ENCODE peak calls at places on chromosomes 16 and 17, in eight cellular contexts. F is adrenal gland, Y is AG09309, R is right cardiac atrium, J is gastrocnemius medialis, C is cardiac fibroblast, T is left ventricle myocardium inferior, O is OCI-LY7. I is an unnamed sample.

GRCh38 chr17:28725166-28725659 is 820 bp downstream of the TLCD1 start:
- DNase-seq in F (no peak), Y (no peak), R (no peak), J (no peak), C (peak; percentile 70), T (no peak), O (peak; percentile 58), I (no peak)

GRCh38 chr16:2751577-2752034 is 832 bp upstream of the SRRM2 start:
- DNase-seq in F (no peak), Y (no peak), R (peak; percentile 37), J (peak; percentile 36), C (no peak), T (no peak), O (peak; percentile 92), I (peak; percentile 49)

GRCh38 chr16:3028716-3029319 is 5.0 kb downstream of the THOC6 start:
- DNase-seq in F (no peak), Y (no peak), R (no peak), J (no peak), C (no peak), T (no peak), O (no peak), I (no peak)

GRCh38 chr16:13594798-13595197 is 325.2 kb upstream of the ERCC4 start:
- DNase-seq in F (no peak), Y (no peak), R (no peak), J (no peak), C (no peak), T (no peak), O (no peak), I (no peak)

GRCh38 chr17:60415146-60415545 is 7.1 kb upstream of the CHCT1 start:
- DNase-seq in F (no peak), Y (no peak), R (no peak), J (no peak), C (no peak), T (no peak), O (no peak), I (no peak)

GRCh38 chr17:47188266-47188665 is 829 bp downstream of the CDC27 start:
- DNase-seq in F (no peak), Y (no peak), R (no peak), J (no peak), C (peak; percentile 64), T (no peak), O (peak; percentile 51), I (no peak)

GRCh38 chr17:37702605-37703004 is 42.3 kb downstream of the HNF1B start:
- DNase-seq in F (no peak), Y (peak; percentile 61), R (no peak), J (no peak), C (peak; percentile 64), T (no peak), O (no peak), I (no peak)

GRCh38 chr17:81566461-81567126 is 14.4 kb upstream of the FAAP100 start:
- DNase-seq in F (peak; percentile 87), Y (peak; percentile 96), R (peak; percentile 71), J (peak; percentile 58), C (peak; percentile 97), T (peak; percentile 61), O (no peak), I (no peak)

GRCh38 chr17:42743595-42744282 is 1.1 kb downstream of the EZH1 start:
- DNase-seq in F (no peak), Y (no peak), R (no peak), J (no peak), C (no peak), T (no peak), O (no peak), I (no peak)

GRCh38 chr17:7855643-7856080 is 796 bp downstream of the TMEM88 start:
- DNase-seq in F (peak; percentile 57), Y (no peak), R (peak; percentile 52), J (peak; percentile 28), C (no peak), T (no peak), O (no peak), I (peak; percentile 57)

GRCh38 chr17:79951361-79952264 is 84.1 kb downstream of the TBC1D16 start:
- DNase-seq in F (peak; percentile 61), Y (peak; percentile 17), R (peak; percentile 53), J (no peak), C (peak; percentile 93), T (peak; percentile 42), O (no peak), I (no peak)

GRCh38 chr16:31135535-31136286 is at the start of gene PRSS8:
- DNase-seq in F (no peak), Y (no peak), R (no peak), J (peak; percentile 30), C (no peak), T (no peak), O (no peak), I (no peak)

GRCh38 chr16:57216968-57217367 is 28.1 kb upstream of the ARL2BP start:
- DNase-seq in F (no peak), Y (no peak), R (no peak), J (no peak), C (no peak), T (no peak), O (no peak), I (no peak)

GRCh38 chr16:53789159-53789558 is 85.2 kb downstream of the FTO start:
- DNase-seq in F (no peak), Y (peak; percentile 70), R (no peak), J (no peak), C (peak; percentile 89), T (no peak), O (no peak), I (no peak)

GRCh38 chr17:19703776-19704371 is 12.5 kb downstream of the SLC47A2 start:
- DNase-seq in F (peak; percentile 96), Y (no peak), R (no peak), J (no peak), C (no peak), T (no peak), O (no peak), I (no peak)

DNA sequence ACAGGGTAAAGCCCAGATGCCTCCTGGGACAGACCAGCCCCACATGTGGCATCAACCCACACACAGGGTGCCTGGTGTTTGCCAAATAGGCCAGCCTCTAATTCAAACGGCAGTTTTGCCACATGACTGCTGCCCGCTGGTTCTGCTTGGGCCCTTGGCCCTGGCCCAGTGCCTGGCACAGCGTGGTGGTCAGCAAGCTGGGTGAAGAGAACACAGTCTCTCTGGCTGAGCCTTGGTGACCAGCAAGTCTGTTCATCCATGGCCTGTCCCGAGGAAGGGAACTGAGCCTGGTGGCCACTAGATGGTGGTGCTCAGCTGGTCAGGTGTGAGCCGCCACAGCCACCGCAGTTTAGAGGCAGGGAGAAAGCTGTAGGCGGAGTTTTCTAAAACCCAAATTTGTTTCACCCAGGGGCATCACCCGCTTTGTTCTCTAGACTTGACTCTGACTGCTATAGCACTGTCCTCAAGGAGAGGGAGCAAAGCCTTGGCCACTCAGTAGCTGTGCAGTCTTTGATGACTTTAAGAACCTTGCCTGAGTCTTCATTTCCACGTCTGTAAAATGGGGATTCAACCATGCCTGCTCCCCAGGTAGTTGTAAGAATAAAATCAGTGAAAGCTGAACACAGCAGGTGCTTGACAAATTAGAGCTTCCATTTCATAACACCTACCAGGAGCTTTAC is 4.7 kb upstream of the GFAP start:
- DNase-seq in F (peak; percentile 90), Y (peak; percentile 37), R (peak; percentile 82), J (peak; percentile 73), C (peak; percentile 87), T (peak; percentile 78), O (peak; percentile 79), I (peak; percentile 89)
- H3K4me3 ChIP-seq in F (no peak overlapping the region), Y (no peak overlapping the region), R (no peak overlapping the region), J (no peak overlapping the region), C (no peak overlapping the region), T (no peak overlapping the region), O (no peak overlapping the region), I (no peak overlapping the region)

GRCh38 chr17:62852195-62852594 is 44.1 kb upstream of the MARCHF10 start:
- DNase-seq in F (no peak), Y (no peak), R (no peak), J (no peak), C (no peak), T (no peak), O (no peak), I (no peak)

GRCh38 chr17:62848334-62848733 is 40.2 kb upstream of the MARCHF10 start:
- DNase-seq in F (no peak), Y (no peak), R (no peak), J (no peak), C (no peak), T (no peak), O (no peak), I (no peak)

DNA sequence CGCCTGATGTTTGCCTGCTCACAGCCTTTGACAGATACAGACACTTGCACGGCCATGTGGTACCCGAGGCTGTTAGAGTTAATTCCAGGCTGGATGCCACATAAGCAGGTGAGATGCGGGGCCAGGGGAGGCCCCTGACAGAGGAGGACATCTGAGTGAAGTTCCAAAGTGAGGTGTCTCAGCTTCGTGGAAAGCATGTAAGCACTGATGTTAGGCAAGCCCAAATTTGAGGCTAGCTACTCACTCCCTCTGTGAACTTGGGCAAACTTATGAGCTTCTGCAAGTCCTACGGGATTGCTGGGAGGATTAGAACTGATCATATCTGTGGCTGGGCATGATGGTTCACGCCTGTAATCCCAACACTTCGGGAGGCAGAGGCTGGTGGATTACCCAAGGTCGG is 39.3 kb upstream of the MARCHF10 start:
- DNase-seq in F (no peak), Y (no peak), R (no peak), J (no peak), C (no peak), T (no peak), O (no peak), I (no peak)
- H3K4me3 ChIP-seq in F (no peak overlapping the region), Y (no peak overlapping the region), R (no peak overlapping the region), J (no peak overlapping the region), C (no peak overlapping the region), T (no peak overlapping the region), O (no peak overlapping the region), I (no peak overlapping the region)

DNA sequence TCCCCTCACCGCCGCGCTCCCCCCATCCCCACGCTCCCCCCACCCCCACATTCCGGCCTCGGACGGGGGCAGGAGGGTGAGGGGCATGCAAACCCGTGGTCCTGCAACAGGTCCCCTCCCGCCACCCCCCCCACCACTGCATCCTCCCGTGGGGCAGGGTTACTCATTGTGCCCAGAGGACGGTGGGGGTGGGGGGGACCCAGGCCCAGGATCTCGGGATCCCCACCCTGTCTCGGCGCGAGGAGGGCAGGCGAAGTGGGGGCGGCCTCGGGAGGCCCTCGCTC is 8.5 kb downstream of the SLC22A31 start:
- DNase-seq in F (no peak), Y (no peak), R (no peak), J (no peak), C (no peak), T (no peak), O (no peak), I (no peak)
- H3K4me3 ChIP-seq in F (no peak overlapping the region), Y (peak overlapping the region; percentile 49), R (peak overlapping the region; percentile 15), J (peak overlapping the region; percentile 15), C (peak overlapping the region; percentile 59), T (peak overlapping the region; percentile 62), O (peak overlapping the region; percentile 20), I (peak overlapping the region; percentile 52)

GRCh38 chr16:23494188-23494587 is 16.1 kb downstream of the GGA2 start:
- DNase-seq in F (no peak), Y (no peak), R (no peak), J (no peak), C (no peak), T (no peak), O (no peak), I (no peak)
- H3K4me3 ChIP-seq in F (no peak overlapping the region), Y (no peak overlapping the region), R (no peak overlapping the region), J (no peak overlapping the region), C (no peak overlapping the region), T (no peak overlapping the region), O (no peak overlapping the region), I (no peak overlapping the region)

GRCh38 chr17:73174126-73174525 is 9.3 kb downstream of the SSTR2 start:
- DNase-seq in F (no peak), Y (no peak), R (no peak), J (no peak), C (no peak), T (no peak), O (no peak), I (no peak)
- H3K4me3 ChIP-seq in F (no peak overlapping the region), Y (no peak overlapping the region), R (no peak overlapping the region), J (no peak overlapping the region), C (no peak overlapping the region), T (no peak overlapping the region), O (no peak overlapping the region), I (no peak overlapping the region)

I was measured in Peyer's patch.